ENCODE peak calls at places on chromosomes 4 and X, in eight cellular contexts. Y, L, I, X, F, T, O and C are unnamed samples.

GRCh38 chr4:17347445-17347844 is 164.4 kb downstream of the QDPR start:
- DNase-seq in I (peak; percentile 54), Y (no peak), O (peak; percentile 13), T (peak; percentile 59), F (peak; percentile 3), L (peak; percentile 48), X (no peak), C (no peak)

GRCh38 chr4:69025191-69025998 is 70.9 kb upstream of the UGT2B7 start:
- DNase-seq in Y (no peak), T (peak; percentile 12), X (no peak), L (no peak), F (no peak), O (peak; percentile 9), I (no peak), C (no peak)

GRCh38 chr4:156803056-156803455 is 168.5 kb downstream of the PDGFC start:
- DNase-seq in T (peak; percentile 30), Y (no peak), I (peak; percentile 74), F (no peak), L (no peak), X (no peak), O (no peak), C (no peak)

GRCh38 chr4:52983563-52984303 is 121.6 kb downstream of the RASL11B start:
- DNase-seq in I (peak; percentile 75), Y (no peak), L (peak; percentile 70), X (no peak), F (peak; percentile 10), T (peak; percentile 82), O (no peak), C (no peak)

GRCh38 chr4:10354225-10354624 is 103.0 kb downstream of the ZNF518B start:
- DNase-seq in T (no peak), X (peak; percentile 26), F (no peak), I (no peak), L (peak; percentile 6), Y (no peak), O (no peak), C (no peak)

GRCh38 chrX:40132751-40133150 is 35.0 kb upstream of the BCOR start:
- DNase-seq in Y (no peak), O (no peak), I (peak; percentile 87), F (peak; percentile 73), L (peak; percentile 70), T (peak; percentile 88), X (peak; percentile 85), C (no peak)

GRCh38 chrX:110108381-110108796 is 105.5 kb downstream of the TMEM164 start:
- DNase-seq in Y (no peak), X (peak; percentile 20), I (peak; percentile 52), F (no peak), L (peak; percentile 9), O (no peak), T (peak; percentile 68), C (peak; percentile 50)

GRCh38 chr4:8724436-8725070 is 132.0 kb downstream of the CPZ start:
- DNase-seq in Y (peak; percentile 40), L (no peak), F (no peak), T (no peak), I (no peak), X (peak; percentile 10), O (no peak), C (peak; percentile 30)

GRCh38 chr4:140135529-140136021 is 18.4 kb downstream of the MAML3 start:
- DNase-seq in F (no peak), Y (no peak), O (no peak), L (no peak), T (no peak), I (peak; percentile 42), X (no peak), C (no peak)

GRCh38 chr4:2337131-2337723 is 75.3 kb upstream of the MXD4 start:
- DNase-seq in O (no peak), L (no peak), F (no peak), X (no peak), T (no peak), Y (peak; percentile 54), I (no peak), C (no peak)

GRCh38 chrX:2512501-2512900 is 11.7 kb upstream of the DHRSX start:
- DNase-seq in Y (no peak), F (no peak), X (no peak), L (no peak), O (no peak), I (no peak), T (no peak), C (no peak)

GRCh38 chrX:31279359-31279758 is 207.5 kb upstream of the FTHL17 start:
- DNase-seq in Y (no peak), T (peak; percentile 57), O (no peak), L (no peak), X (no peak), I (peak; percentile 42), F (no peak), C (no peak)

GRCh38 chr4:101346312-101346561 is 1.1 kb downstream of the PPP3CA start:
- DNase-seq in I (no peak), T (no peak), O (no peak), L (no peak), F (no peak), Y (no peak), X (no peak), C (peak; percentile 57)

GRCh38 chr4:7892212-7893019 is 47.2 kb downstream of the AFAP1 start:
- DNase-seq in T (peak; percentile 96), L (no peak), X (no peak), F (no peak), O (no peak), I (peak; percentile 96), Y (no peak), C (no peak)

GRCh38 chr4:83054928-83055327 is 19.9 kb downstream of the COPS4 start:
- DNase-seq in X (no peak), L (no peak), F (no peak), I (peak; percentile 41), T (peak; percentile 59), Y (no peak), O (no peak), C (no peak)

GRCh38 chr4:2141762-2142520 is 82.8 kb downstream of the NAT8L start:
- DNase-seq in L (no peak), T (peak; percentile 18), X (no peak), O (no peak), Y (no peak), I (no peak), F (no peak), C (no peak)

GRCh38 chr4:168514249-168514852 is 17.5 kb downstream of the PALLD start:
- DNase-seq in L (no peak), Y (no peak), O (no peak), F (no peak), I (peak; percentile 64), T (peak; percentile 65), X (no peak), C (no peak)

GRCh38 chr4:109385260-109385659 is 48.4 kb upstream of the SEC24B start:
- DNase-seq in T (no peak), O (no peak), X (no peak), L (no peak), Y (no peak), F (no peak), I (no peak), C (no peak)

DNA sequence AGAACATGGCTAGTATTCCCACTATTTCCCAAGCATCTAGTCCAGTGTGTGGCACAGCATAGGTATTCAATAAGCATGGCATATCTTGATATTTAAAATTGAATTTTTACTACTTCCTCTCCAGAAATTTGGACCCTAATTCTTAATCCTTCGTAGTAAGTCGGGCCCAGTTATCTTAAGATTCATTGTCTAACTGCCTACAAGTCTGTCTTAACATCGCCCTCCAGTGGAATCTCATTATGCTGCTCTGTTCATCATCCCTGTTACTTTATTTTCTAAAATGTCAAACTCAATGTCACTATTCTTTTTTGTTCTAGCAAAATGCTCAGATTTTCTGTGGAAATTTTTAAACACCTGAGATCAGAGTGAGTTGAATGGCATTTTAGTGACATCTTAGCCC is 606.2 kb downstream of the KLHL13 start:
- DNase-seq in O (no peak), Y (no peak), I (no peak), L (no peak), X (no peak), T (no peak), F (no peak), C (no peak)
- TF ChIP-seq CTCF in O (peak; percentile 60), Y (no peak), I (no peak), L (peak; percentile 8), X (no peak), T (no peak), F (no peak), C (no peak)

DNA sequence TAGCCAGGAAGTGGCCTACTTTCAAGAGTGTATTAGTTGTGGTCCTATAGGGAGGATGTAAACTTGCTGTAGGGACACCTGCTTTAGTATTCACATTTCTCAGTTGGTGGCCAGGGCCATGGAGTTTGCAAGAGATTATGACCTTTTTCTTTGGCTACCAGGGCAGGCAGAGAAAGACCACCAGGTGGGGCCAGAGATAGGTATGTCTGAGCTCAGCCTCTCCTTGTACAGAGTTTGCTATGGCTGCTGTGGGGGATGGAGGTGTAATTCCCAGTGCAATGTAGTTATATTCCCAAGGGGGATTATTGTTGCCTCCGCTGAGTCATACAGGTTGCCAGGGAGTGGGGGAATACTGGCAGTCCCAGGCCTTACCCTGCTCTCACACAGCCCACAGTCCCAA is 26.3 kb upstream of the DACH2 start:
- DNase-seq in O (no peak), T (no peak), X (no peak), Y (no peak), F (no peak), L (no peak), I (no peak), C (no peak)
- TF ChIP-seq CTCF in O (peak; percentile 26), T (no peak), X (no peak), Y (no peak), F (no peak), L (no peak), I (no peak), C (no peak)

GRCh38 chrX:129655547-129656248 is 942 bp upstream of the APLN start:
- DNase-seq in X (no peak), T (no peak), L (no peak), O (no peak), Y (no peak), F (no peak), I (no peak), C (no peak)
- TF ChIP-seq CTCF in X (no peak), T (peak; percentile 16), L (no peak), O (no peak), Y (no peak), F (peak; percentile 38), I (no peak), C (no peak)

GRCh38 chr4:75895744-75896314 is 6.4 kb downstream of the PPEF2 start:
- DNase-seq in I (peak; percentile 38), F (peak; percentile 15), L (no peak), T (peak; percentile 47), Y (no peak), O (no peak), X (no peak), C (no peak)

GRCh38 chr4:75891611-75892010 is 10.6 kb downstream of the PPEF2 start:
- DNase-seq in O (no peak), Y (no peak), L (no peak), T (no peak), X (no peak), F (no peak), I (no peak), C (no peak)

GRCh38 chr4:75889537-75890199 is 12.6 kb downstream of the PPEF2 start:
- DNase-seq in F (no peak), O (no peak), Y (no peak), I (no peak), X (no peak), T (no peak), L (no peak), C (no peak)

DNA sequence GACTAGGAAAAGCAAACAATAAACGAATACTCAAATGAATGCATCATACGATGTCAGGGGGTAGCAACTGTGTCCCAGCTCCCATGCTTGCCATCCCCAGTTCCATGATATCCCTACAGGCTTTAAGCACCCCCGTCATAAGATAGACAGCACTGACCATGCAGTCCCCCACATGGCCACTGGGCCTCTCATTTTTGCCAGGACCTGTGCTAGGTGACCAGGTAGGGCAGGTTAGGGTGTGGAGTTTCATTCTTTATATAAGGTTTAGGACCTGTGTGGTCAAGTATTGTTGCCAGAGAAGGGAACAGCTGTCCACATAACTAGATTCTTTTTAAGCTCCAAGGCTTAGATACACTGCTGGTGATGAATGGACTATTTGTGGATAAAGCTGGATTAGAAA is 9.7 kb downstream of the PPEF2 start:
- DNase-seq in Y (no peak), L (no peak), F (peak; percentile 22), T (no peak), I (no peak), X (no peak), O (no peak), C (no peak)
- TF ChIP-seq CTCF in Y (no peak), L (no peak), F (no peak), T (peak; percentile 36), I (peak; percentile 25), X (no peak), O (peak; percentile 39), C (peak; percentile 60)